ENCODE peak calls at places on chromosome 12, in four cellular contexts. L, B, H and Y are unnamed samples.

GRCh38 chr12:52540531-52540930 is 12.4 kb downstream of the KRT71 start:
- DNase-seq in H (no peak), L (no peak), B (no peak), Y (no peak)

GRCh38 chr12:337039-337438 is 52.1 kb downstream of the KDM5A start:
- DNase-seq in L (no peak), B (no peak), H (no peak), Y (no peak)

GRCh38 chr12:130816055-130816454 is 23.0 kb downstream of the STX2 start:
- DNase-seq in L (no peak), B (no peak), H (no peak), Y (no peak)

GRCh38 chr12:95805864-95806669 is 15.5 kb upstream of the NTN4 start:
- DNase-seq in H (no peak), B (peak), L (no peak), Y (no peak)

GRCh38 chr12:118307069-118307954 is 65.4 kb downstream of the TAOK3 start:
- DNase-seq in B (peak), H (no peak), L (no peak), Y (peak)

GRCh38 chr12:1565172-1565571 is 29.2 kb downstream of the FBXL14 start:
- DNase-seq in B (no peak), H (no peak), L (peak), Y (no peak)

GRCh38 chr12:12081836-12082497 is 11.2 kb downstream of the BCL2L14 start:
- DNase-seq in L (peak), H (peak), B (peak), Y (no peak)

GRCh38 chr12:56644654-56645053 is 1.1 kb downstream of the ATP5F1B start:
- DNase-seq in L (no peak), H (no peak), B (no peak), Y (no peak)

GRCh38 chr12:39958377-39958776 is 147.5 kb downstream of the SLC2A13 start:
- DNase-seq in L (peak), H (peak), B (no peak), Y (no peak)

GRCh38 chr12:132986885-132987225 is 688 bp downstream of the ZNF26 start:
- DNase-seq in L (no peak), H (no peak), B (no peak), Y (no peak)

GRCh38 chr12:10331642-10332239 is 24.1 kb downstream of the KLRD1 start:
- DNase-seq in L (peak), B (peak), H (peak), Y (no peak)

DNA sequence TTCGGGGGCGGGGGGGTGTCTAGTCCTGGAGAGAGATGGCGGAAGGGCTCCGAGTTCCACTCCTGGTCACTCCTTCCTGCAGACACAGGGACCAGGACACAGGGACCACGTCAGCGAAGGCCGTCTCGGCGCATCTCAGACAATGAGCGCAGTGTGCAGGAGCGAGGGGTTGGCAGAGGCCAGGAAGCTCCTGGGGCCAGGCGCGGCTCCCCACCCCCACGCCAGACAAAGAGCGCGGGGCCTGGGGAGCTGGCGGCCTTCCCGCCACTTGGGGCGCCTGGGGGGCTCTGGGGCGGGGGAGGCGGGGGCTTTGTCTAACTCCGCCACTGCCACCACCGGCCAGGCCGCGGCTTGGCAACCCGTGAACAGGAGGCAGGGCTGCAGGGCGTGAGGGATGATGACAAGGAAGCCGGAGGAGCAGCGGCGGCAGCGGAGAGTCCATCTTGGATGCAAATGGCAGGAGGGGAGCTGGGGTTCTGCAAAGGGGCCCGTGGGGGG is 2.2 kb downstream of the CDK2AP1 start:
- DNase-seq in L (no peak), B (no peak), H (peak), Y (peak)
- TF ChIP-seq CTCF in L (no peak), B (no peak), H (no peak), Y (no peak)

GRCh38 chr12:131912526-131913274 is 16.4 kb upstream of the PUS1 start:
- DNase-seq in H (no peak), B (peak), L (no peak), Y (peak)
- TF ChIP-seq CTCF in H (no peak), B (no peak), L (no peak), Y (no peak)

DNA sequence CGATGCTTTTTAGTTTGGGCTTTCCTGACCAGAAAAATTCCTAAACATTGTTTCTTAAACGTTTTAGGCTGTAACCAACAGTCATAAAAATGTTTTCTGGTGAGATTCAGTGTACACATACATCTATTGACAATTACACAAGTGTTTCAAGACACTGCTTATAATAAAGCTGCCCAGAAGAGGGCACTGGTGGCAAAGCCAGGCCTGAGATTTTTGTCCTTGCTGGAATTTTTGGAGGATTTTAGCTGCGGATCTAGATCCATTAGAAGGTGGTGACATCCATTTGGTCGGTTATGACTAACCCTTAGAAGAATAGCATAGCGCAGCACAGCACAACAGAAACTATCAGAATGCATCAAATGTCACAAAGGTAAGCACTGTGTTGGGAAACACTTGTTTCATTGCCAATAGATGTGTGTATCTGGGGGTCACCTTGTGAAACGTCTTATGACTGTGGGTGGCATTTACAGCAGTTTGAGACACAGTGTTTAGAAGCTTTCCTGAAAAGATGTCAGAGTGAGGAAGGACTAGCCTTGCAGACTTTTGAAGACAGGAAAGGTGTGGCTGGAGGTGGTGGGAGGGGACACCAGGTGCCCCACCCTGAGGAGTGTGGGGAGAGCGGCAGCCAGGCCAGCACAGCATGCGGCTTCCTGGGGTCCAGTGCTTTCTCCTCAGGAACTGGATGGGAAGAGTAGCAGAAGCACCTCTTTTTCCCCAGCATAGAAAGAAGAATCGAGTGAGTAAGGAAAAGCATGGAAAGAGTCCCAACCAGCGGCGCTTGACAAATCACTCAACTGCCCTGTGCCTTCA is 54.7 kb upstream of the FKBP4 start:
- DNase-seq in H (peak), B (peak), L (peak), Y (no peak)
- TF ChIP-seq CTCF in H (no peak), B (peak), L (peak), Y (peak)

DNA sequence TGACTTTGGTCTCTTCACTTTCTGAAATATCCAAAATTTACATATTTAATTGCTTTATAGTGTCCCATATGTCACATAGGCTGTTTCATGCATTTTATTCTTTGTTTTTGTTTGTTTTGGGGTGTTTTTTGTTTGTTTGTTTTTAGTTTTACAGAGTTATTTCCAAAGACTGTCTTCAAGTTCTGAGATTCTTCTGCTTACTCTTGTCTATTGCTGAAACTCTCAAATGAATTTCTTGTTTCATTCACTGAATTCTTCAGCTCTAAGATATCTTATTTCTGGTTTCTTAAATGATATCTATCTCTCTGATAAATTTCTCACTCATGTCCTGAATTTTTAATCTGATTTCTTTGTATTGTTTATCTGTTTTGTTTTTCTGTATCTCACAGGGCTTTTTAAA is 412.0 kb upstream of the ATP2B1 start:
- DNase-seq in H (no peak), L (no peak), B (no peak), Y (no peak)
- TF ChIP-seq CTCF in H (no peak), L (no peak), B (no peak), Y (no peak)

DNA sequence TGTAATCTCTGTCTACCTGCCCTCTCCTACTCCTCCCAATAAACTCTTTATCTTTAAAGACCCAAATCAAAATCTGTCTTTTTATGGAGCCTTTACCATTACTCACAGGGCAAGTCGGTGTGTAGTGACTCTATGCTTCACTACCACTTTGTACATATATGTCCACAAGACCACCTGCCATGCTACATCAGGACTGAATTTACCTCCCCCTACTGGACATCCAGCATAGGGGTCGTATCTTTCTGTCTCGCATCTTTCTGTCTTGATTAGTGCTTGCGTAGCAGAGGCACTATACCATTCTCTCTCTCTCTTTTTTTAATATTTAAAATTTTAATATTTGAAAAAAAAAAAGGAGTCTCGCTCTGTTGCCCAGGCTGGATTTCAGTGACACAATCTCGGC is 587.5 kb downstream of the SOX5 start:
- DNase-seq in B (no peak), H (no peak), L (no peak), Y (no peak)
- TF ChIP-seq CTCF in B (no peak), H (no peak), L (no peak), Y (no peak)

GRCh38 chr12:76790564-76791552 is 26.9 kb downstream of the ZDHHC17 start:
- DNase-seq in B (peak), L (peak), H (no peak), Y (no peak)
- TF ChIP-seq CTCF in B (peak), L (no peak), H (peak), Y (peak)

GRCh38 chr12:117118838-117119591 is 19.8 kb upstream of the TESC start:
- DNase-seq in B (no peak), L (no peak), H (no peak), Y (peak)
- TF ChIP-seq CTCF in B (no peak), L (no peak), H (no peak), Y (no peak)